ENCODE peak calls at places on chromosomes 7 and 10, in six cellular contexts. I, N, V, U, C and M are unnamed samples.

GRCh38 chr10:103736763-103737162 is 118.6 kb downstream of the SH3PXD2A start:
- DNase-seq in I (peak), N (no peak), V (peak), U (no peak), C (peak), M (no peak)

GRCh38 chr7:30596043-30596641 is 1.5 kb downstream of the GARS1 start:
- DNase-seq in I (no peak), N (no peak), V (peak), U (peak), C (peak), M (no peak)

GRCh38 chr7:24595671-24596418 is 22.6 kb downstream of the PALS2 start:
- DNase-seq in I (no peak), N (no peak), V (no peak), U (no peak), C (no peak), M (no peak)

GRCh38 chr10:44180321-44181154 is 204.4 kb downstream of the CXCL12 start:
- DNase-seq in I (no peak), N (no peak), V (peak), U (no peak), C (no peak), M (no peak)

GRCh38 chr7:55343002-55343781 is 21.9 kb upstream of the LANCL2 start:
- DNase-seq in I (no peak), N (no peak), V (no peak), U (no peak), C (no peak), M (no peak)

GRCh38 chr7:130903358-130903974 is 169.5 kb upstream of the KLF14 start:
- DNase-seq in I (no peak), N (no peak), V (peak), U (no peak), C (no peak), M (no peak)

GRCh38 chr10:111200505-111201186 is 123.8 kb downstream of the ADRA2A start:
- DNase-seq in I (no peak), N (no peak), V (no peak), U (no peak), C (no peak), M (no peak)

GRCh38 chr10:128124813-128125403 is 1.3 kb downstream of the MKI67 start:
- DNase-seq in I (no peak), N (no peak), V (peak), U (no peak), C (peak), M (no peak)

GRCh38 chr10:22629843-22630228 is 84.5 kb downstream of the PIP4K2A start:
- DNase-seq in I (no peak), N (no peak), V (no peak), U (no peak), C (no peak), M (no peak)

GRCh38 chr10:124619195-124619594 is 125.0 kb downstream of the FAM53B start:
- DNase-seq in I (no peak), N (no peak), V (no peak), U (no peak), C (no peak), M (peak)

GRCh38 chr7:121032645-121033460 is 44.3 kb downstream of the CPED1 start:
- DNase-seq in I (no peak), N (no peak), V (peak), U (no peak), C (no peak), M (no peak)

DNA sequence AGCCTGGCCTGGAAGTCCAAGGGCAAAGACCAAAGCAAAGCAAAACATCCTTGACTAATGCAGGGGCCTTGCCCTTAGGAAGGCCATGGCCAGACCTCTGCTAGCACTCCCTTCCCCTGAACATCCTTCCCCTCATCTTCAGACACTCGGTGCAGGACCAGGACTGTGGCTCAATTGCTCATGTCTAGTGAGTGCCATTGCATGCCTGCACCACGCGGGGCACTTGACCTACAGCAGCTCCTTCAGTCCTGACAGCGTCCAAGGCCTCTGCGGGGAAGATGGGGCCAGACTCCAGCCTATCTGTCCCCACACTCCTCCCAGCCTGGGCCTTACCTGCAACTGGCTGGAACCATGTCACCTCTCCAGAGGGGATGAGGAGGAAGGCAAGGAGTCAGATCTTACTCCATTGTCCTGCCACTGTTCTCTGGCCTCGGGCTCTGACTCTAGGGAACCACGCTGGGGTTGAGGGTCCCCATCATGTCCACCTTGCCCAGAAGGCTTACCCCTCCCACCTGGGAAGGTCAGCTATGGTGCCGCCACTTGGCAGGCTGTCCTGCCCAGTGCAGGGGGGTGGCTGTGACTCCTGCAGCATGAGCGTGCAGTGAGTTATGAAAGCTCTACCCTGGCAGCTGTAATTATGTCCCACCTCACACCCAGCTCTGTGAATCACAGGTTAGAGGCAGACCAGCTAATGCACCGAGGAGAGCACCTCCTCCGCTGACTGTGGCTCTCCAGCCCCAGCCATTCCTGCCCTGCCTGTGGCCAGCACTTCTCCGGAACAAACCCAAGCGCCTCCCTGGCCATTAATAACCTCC is 16.1 kb downstream of the DRGX start:
- DNase-seq in I (peak), N (no peak), V (no peak), U (no peak), C (no peak), M (no peak)
- TF ChIP-seq CTCF in I (peak), N (no peak), V (no peak), U (peak), C (peak), M (no peak)

DNA sequence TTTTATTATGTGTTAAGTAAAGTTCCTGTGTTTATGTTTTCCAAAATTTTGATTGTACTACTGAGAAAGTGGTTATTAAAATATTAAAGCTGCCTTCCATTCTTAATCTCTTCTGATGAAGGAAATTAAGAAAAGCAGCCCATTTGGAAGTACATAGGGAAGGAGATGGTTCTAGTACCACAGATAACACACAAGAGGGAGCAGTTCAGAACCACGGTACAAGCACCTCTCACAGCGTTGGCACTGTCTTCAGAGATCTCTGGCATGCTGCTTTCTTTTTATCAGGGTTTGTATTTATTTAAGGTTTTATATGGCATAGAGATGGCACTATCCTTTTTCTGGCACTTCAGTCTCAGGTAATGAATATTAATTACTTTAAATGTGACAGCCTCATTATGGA is 111.6 kb downstream of the PHTF2 start:
- DNase-seq in I (no peak), N (no peak), V (no peak), U (no peak), C (no peak), M (no peak)
- TF ChIP-seq CTCF in I (no peak), N (no peak), V (no peak), U (peak), C (peak), M (no peak)

GRCh38 chr10:74234569-74234968 is 83.5 kb downstream of the ADK start:
- DNase-seq in I (no peak), N (no peak), V (no peak), U (peak), C (no peak), M (no peak)
- TF ChIP-seq CTCF in I (no peak), N (peak), V (peak), U (no peak), C (no peak), M (peak)

DNA sequence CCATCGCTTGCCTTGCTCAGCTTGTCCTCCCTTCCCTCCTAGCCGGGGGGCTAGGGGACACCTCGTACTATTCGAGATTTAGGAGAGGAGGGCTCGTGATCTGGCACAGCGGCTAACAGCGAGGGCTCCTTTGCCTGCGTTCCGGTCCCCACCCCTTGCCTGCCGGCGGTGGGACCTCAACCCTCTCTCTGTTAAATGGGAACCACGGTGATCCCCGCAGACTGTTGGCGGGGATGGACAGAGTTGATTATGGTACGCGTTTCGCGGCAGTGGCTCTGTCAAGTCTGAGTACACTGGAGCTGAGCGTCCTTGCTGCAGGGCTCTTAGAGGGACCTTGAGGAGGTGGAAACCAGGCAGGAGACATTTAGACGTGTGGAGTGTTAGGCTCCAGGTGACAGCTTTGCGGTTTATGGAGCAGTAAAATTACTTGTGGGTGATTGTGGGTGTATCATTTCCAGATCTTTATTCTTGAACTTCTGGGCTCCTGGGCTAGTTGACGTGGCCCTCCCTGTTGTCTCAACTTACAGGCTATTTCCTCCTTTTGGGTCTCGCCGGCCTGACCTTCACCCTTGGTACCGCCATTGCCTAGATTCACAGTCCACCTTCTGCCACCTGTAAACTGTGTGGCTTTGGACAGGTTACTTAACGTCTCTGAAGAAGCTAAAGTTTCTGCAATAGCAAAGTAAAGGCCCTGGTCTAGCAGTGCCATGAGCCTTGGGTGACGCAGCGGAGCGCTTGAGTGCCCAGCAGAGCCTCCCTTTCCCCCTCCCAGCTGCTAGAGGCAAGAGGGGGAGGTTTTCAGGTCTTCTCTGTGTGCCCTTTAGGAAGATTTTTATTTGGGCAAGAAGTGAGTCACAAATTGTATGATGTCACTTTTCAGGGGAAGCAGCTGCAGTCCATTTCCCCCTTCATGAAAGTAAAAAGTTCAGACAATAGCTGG is 730 bp downstream of the CASP7 start:
- DNase-seq in I (no peak), N (no peak), V (peak), U (peak), C (no peak), M (peak)
- TF ChIP-seq CTCF in I (no peak), N (no peak), V (no peak), U (no peak), C (no peak), M (no peak)

GRCh38 chr7:90312745-90313144 is 8.4 kb downstream of the FAM237B start:
- DNase-seq in I (no peak), N (no peak), V (peak), U (no peak), C (peak), M (no peak)
- TF ChIP-seq CTCF in I (no peak), N (no peak), V (peak), U (no peak), C (peak), M (no peak)

DNA sequence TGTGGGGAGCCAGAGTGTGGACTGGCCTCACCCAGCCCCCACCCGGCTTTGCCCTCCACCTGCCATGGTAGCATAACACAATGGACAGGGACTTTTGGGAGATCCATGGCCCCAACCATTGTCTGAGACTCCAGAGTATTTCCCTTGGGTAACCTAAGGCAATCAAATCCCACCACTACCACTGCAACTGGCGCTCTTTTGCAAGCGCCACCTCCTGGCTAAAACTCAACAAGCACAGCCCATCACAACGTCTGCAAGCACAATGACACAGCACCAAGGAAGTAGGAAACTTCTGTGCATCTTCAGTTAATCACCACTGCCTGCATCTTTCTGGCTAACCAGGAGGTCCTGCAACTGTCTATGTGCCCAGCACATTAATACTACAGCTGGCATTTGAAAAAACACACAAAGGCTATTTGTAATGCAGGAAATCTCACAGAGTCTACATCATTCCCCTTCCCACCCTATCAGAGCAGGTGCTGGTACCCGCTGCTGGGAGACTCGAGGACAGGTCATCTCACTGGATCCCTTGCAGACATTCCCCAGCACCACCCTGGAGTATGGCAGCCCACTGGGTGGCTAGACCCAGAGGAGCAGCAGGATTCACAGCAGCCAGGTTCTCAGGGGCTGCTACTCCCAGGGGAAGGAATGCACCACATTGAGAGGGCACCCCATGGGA is 27.7 kb downstream of the ANKRD26 start:
- DNase-seq in I (peak), N (peak), V (no peak), U (no peak), C (peak), M (no peak)
- TF ChIP-seq CTCF in I (peak), N (peak), V (no peak), U (no peak), C (peak), M (no peak)

GRCh38 chr10:46310143-46310514 is 23.3 kb downstream of the ANTXRL start:
- DNase-seq in I (no peak), N (no peak), V (no peak), U (no peak), C (no peak), M (no peak)
- TF ChIP-seq CTCF in I (no peak), N (no peak), V (no peak), U (no peak), C (no peak), M (no peak)